ENCODE peak calls at places on chromosomes 1 and 21, in five cellular contexts. G is posterior cingulate gyrus, S is T1000, U is NAMALWA, L is Kasumi-1. X is an unnamed sample.

GRCh38 chr1:30976143-30976542 is 67.6 kb upstream of the SDC3 start:
- DNase-seq in G (no peak), L (peak), U (peak), S (no peak), X (no peak)

GRCh38 chr1:107623431-107623830 is 341.5 kb downstream of the VAV3 start:
- DNase-seq in L (no peak), U (no peak), G (no peak), S (no peak), X (no peak)

GRCh38 chr1:180773210-180773865 is 139.4 kb upstream of the KIAA1614 start:
- DNase-seq in S (no peak), U (no peak), G (no peak), L (no peak), X (no peak)

GRCh38 chr1:38527373-38527966 is 332.1 kb downstream of the RRAGC start:
- DNase-seq in L (no peak), S (no peak), G (no peak), U (peak), X (peak)

GRCh38 chr1:234763910-234764309 is 153.9 kb upstream of the IRF2BP2 start:
- DNase-seq in S (no peak), U (no peak), G (no peak), L (no peak), X (no peak)

GRCh38 chr21:38376235-38376634 is 119.4 kb downstream of the KCNJ15 start:
- DNase-seq in U (no peak), G (no peak), S (no peak), L (peak), X (no peak)

GRCh38 chr1:23530089-23530749 is 814 bp downstream of the E2F2 start:
- DNase-seq in G (no peak), L (no peak), U (peak), S (no peak), X (no peak)

GRCh38 chr1:110673805-110674336 is 869 bp downstream of the KCNA3 start:
- DNase-seq in G (no peak), L (no peak), S (no peak), U (no peak), X (peak)

GRCh38 chr1:32893198-32894018 is 7.1 kb downstream of the HPCA start:
- DNase-seq in L (no peak), S (no peak), G (peak), U (no peak), X (no peak)

GRCh38 chr1:228354390-228355320 is 52.0 kb downstream of the TRIM11 start:
- DNase-seq in U (no peak), L (no peak), S (no peak), G (no peak), X (no peak)

GRCh38 chr1:91600431-91601330 is 100.0 kb downstream of the CDC7 start:
- DNase-seq in G (no peak), U (no peak), S (no peak), L (no peak), X (no peak)

GRCh38 chr1:39081266-39082139 is 55.4 kb downstream of the NDUFS5 start:
- DNase-seq in L (no peak), S (no peak), U (no peak), G (no peak), X (no peak)

GRCh38 chr1:7117599-7118281 is 332.5 kb downstream of the CAMTA1 start:
- DNase-seq in G (no peak), S (peak), U (peak), L (peak), X (no peak)

GRCh38 chr21:14630556-14631069 is 84.5 kb upstream of the SAMSN1 start:
- DNase-seq in S (no peak), L (no peak), G (no peak), U (no peak), X (no peak)

GRCh38 chr21:36708512-36709029 is 9.7 kb downstream of the SIM2 start:
- DNase-seq in S (no peak), G (no peak), U (no peak), L (no peak), X (no peak)

GRCh38 chr1:67980028-67980427 is 70.4 kb downstream of the DIRAS3 start:
- DNase-seq in U (no peak), L (no peak), S (no peak), G (no peak), X (no peak)

X was measured in CD8-positive, alpha-beta memory T cell.